ENCODE peak calls at places on chromosomes 6 and 20, in six cellular contexts. One of them, this sample, is unnamed.
A peak's percentile ranks its signal among the peaks of the same experiment; 100 is the strongest.

GRCh38 chr6:16333580-16333979 is 95.2 kb downstream of the GMPR start:
- DNase-seq in mammary epithelial cell: peak; percentile 86
- DNase-seq in cardiac muscle cell: peak; percentile 55
- DNase-seq in mesendoderm: peak; percentile 39
- DNase-seq in left lung: no peak
- DNase-seq in upper lobe of right lung: no peak
- DNase-seq in this sample: no peak

GRCh38 chr20:22815206-22815551 is 219.9 kb upstream of the SSTR4 start:
- DNase-seq in mammary epithelial cell: no peak
- DNase-seq in mesendoderm: no peak
- DNase-seq in upper lobe of right lung: no peak
- DNase-seq in cardiac muscle cell: no peak
- DNase-seq in left lung: no peak
- DNase-seq in this sample: no peak

GRCh38 chr6:119978274-119978889 is 628.8 kb upstream of the MAN1A1 start:
- DNase-seq in mesendoderm: peak; percentile 23
- DNase-seq in left lung: no peak
- DNase-seq in upper lobe of right lung: no peak
- DNase-seq in mammary epithelial cell: peak; percentile 17
- DNase-seq in cardiac muscle cell: peak; percentile 35
- DNase-seq in this sample: peak; percentile 27

GRCh38 chr6:91704531-91704930 is 1117.7 kb upstream of the MAP3K7 start:
- DNase-seq in left lung: no peak
- DNase-seq in mammary epithelial cell: peak; percentile 53
- DNase-seq in cardiac muscle cell: no peak
- DNase-seq in upper lobe of right lung: no peak
- DNase-seq in mesendoderm: no peak
- DNase-seq in this sample: no peak

GRCh38 chr6:25202505-25202904 is 76.7 kb upstream of the CARMIL1 start:
- DNase-seq in mammary epithelial cell: peak; percentile 39
- DNase-seq in cardiac muscle cell: peak; percentile 67
- DNase-seq in left lung: no peak
- DNase-seq in upper lobe of right lung: no peak
- DNase-seq in mesendoderm: no peak
- DNase-seq in this sample: no peak

GRCh38 chr6:37630281-37630799 is 67.3 kb downstream of the MDGA1 start:
- DNase-seq in left lung: no peak
- DNase-seq in mesendoderm: no peak
- DNase-seq in mammary epithelial cell: peak; percentile 99
- DNase-seq in cardiac muscle cell: peak; percentile 95
- DNase-seq in upper lobe of right lung: no peak
- DNase-seq in this sample: no peak

GRCh38 chr20:8837396-8837795 is 231.5 kb upstream of the PLCB4 start:
- DNase-seq in left lung: no peak
- DNase-seq in upper lobe of right lung: no peak
- DNase-seq in mammary epithelial cell: peak; percentile 14
- DNase-seq in cardiac muscle cell: peak; percentile 21
- DNase-seq in mesendoderm: peak; percentile 18
- DNase-seq in this sample: no peak

GRCh38 chr20:667351-668034 is 8.1 kb downstream of the SCRT2 start:
- DNase-seq in mesendoderm: peak; percentile 67
- DNase-seq in upper lobe of right lung: peak; percentile 83
- DNase-seq in cardiac muscle cell: peak; percentile 46
- DNase-seq in mammary epithelial cell: no peak
- DNase-seq in left lung: peak; percentile 94
- DNase-seq in this sample: peak; percentile 70

GRCh38 chr20:57392512-57393271 is 1.5 kb downstream of the RBM38 start:
- DNase-seq in cardiac muscle cell: no peak
- DNase-seq in left lung: peak; percentile 87
- DNase-seq in mammary epithelial cell: no peak
- DNase-seq in upper lobe of right lung: peak; percentile 69
- DNase-seq in mesendoderm: no peak
- DNase-seq in this sample: no peak

GRCh38 chr6:35427851-35428321 is 24.3 kb upstream of the FANCE start:
- DNase-seq in cardiac muscle cell: peak; percentile 31
- DNase-seq in upper lobe of right lung: no peak
- DNase-seq in mesendoderm: no peak
- DNase-seq in left lung: no peak
- DNase-seq in mammary epithelial cell: no peak
- DNase-seq in this sample: peak; percentile 80

GRCh38 chr6:106069478-106069877 is 16.7 kb upstream of the PRDM1 start:
- DNase-seq in mammary epithelial cell: peak; percentile 83
- DNase-seq in mesendoderm: no peak
- DNase-seq in left lung: no peak
- DNase-seq in cardiac muscle cell: peak; percentile 88
- DNase-seq in upper lobe of right lung: no peak
- DNase-seq in this sample: peak; percentile 70

GRCh38 chr6:35378281-35378680 is 35.9 kb downstream of the PPARD start:
- DNase-seq in mammary epithelial cell: no peak
- DNase-seq in upper lobe of right lung: no peak
- DNase-seq in mesendoderm: no peak
- DNase-seq in left lung: no peak
- DNase-seq in cardiac muscle cell: no peak
- DNase-seq in this sample: no peak

GRCh38 chr6:108114861-108115597 is 40.5 kb upstream of the OSTM1 start:
- DNase-seq in left lung: peak; percentile 92
- DNase-seq in mesendoderm: peak; percentile 85
- DNase-seq in upper lobe of right lung: peak; percentile 83
- DNase-seq in mammary epithelial cell: peak; percentile 58
- DNase-seq in cardiac muscle cell: peak; percentile 90
- DNase-seq in this sample: no peak

GRCh38 chr6:3484240-3484639 is 27.4 kb upstream of the SLC22A23 start:
- DNase-seq in mesendoderm: peak; percentile 61
- DNase-seq in cardiac muscle cell: peak; percentile 75
- DNase-seq in upper lobe of right lung: no peak
- DNase-seq in left lung: no peak
- DNase-seq in mammary epithelial cell: peak; percentile 59
- DNase-seq in this sample: no peak

GRCh38 chr6:82687855-82688254 is 324.2 kb downstream of the TPBG start:
- DNase-seq in upper lobe of right lung: no peak
- DNase-seq in mesendoderm: peak; percentile 22
- DNase-seq in cardiac muscle cell: no peak
- DNase-seq in left lung: no peak
- DNase-seq in mammary epithelial cell: no peak
- DNase-seq in this sample: no peak

GRCh38 chr6:112332274-112332673 is 14.9 kb upstream of the RFPL4B start:
- DNase-seq in upper lobe of right lung: no peak
- DNase-seq in left lung: no peak
- DNase-seq in cardiac muscle cell: no peak
- DNase-seq in mesendoderm: no peak
- DNase-seq in mammary epithelial cell: no peak
- DNase-seq in this sample: no peak

GRCh38 chr20:61730631-61731362 is 334.9 kb downstream of the TAF4 start:
- DNase-seq in left lung: no peak
- DNase-seq in upper lobe of right lung: no peak
- DNase-seq in mammary epithelial cell: no peak
- DNase-seq in cardiac muscle cell: no peak
- DNase-seq in mesendoderm: no peak
- DNase-seq in this sample: no peak

GRCh38 chr20:38926142-38926933 is at the start of gene FAM83D:
- DNase-seq in cardiac muscle cell: peak; percentile 99
- DNase-seq in left lung: peak; percentile 97
- DNase-seq in upper lobe of right lung: peak; percentile 96
- DNase-seq in mesendoderm: peak; percentile 99
- DNase-seq in mammary epithelial cell: peak; percentile 98
- DNase-seq in this sample: peak; percentile 96

GRCh38 chr6:19153270-19153980 is 683.7 kb upstream of the ID4 start:
- DNase-seq in left lung: no peak
- DNase-seq in upper lobe of right lung: no peak
- DNase-seq in cardiac muscle cell: peak; percentile 76
- DNase-seq in mesendoderm: no peak
- DNase-seq in mammary epithelial cell: peak; percentile 3
- DNase-seq in this sample: no peak

GRCh38 chr20:32358632-32358882 is 426 bp downstream of the ASXL1 start:
- DNase-seq in left lung: no peak
- DNase-seq in cardiac muscle cell: no peak
- DNase-seq in mesendoderm: no peak
- DNase-seq in upper lobe of right lung: no peak
- DNase-seq in mammary epithelial cell: no peak
- DNase-seq in this sample: no peak
- H3K27ac ChIP-seq in left lung: peak overlapping the region; percentile 96
- H3K27ac ChIP-seq in cardiac muscle cell: peak overlapping the region; percentile 99
- H3K27ac ChIP-seq in mesendoderm: peak overlapping the region; percentile 88
- H3K27ac ChIP-seq in upper lobe of right lung: peak overlapping the region; percentile 98
- H3K27ac ChIP-seq in mammary epithelial cell: no peak overlapping the region
- H3K27ac ChIP-seq in this sample: peak overlapping the region; percentile 96

GRCh38 chr6:166830185-166830890 is 126.0 kb downstream of the RNASET2 start:
- DNase-seq in mammary epithelial cell: no peak
- DNase-seq in cardiac muscle cell: no peak
- DNase-seq in mesendoderm: no peak
- DNase-seq in left lung: no peak
- DNase-seq in upper lobe of right lung: no peak
- DNase-seq in this sample: no peak
- H3K27ac ChIP-seq in mammary epithelial cell: no peak overlapping the region
- H3K27ac ChIP-seq in cardiac muscle cell: no peak overlapping the region
- H3K27ac ChIP-seq in mesendoderm: no peak overlapping the region
- H3K27ac ChIP-seq in left lung: no peak overlapping the region
- H3K27ac ChIP-seq in upper lobe of right lung: no peak overlapping the region
- H3K27ac ChIP-seq in this sample: no peak overlapping the region

GRCh38 chr20:25032065-25032477 is 25.9 kb downstream of the ACSS1 start:
- DNase-seq in mammary epithelial cell: no peak
- DNase-seq in cardiac muscle cell: no peak
- DNase-seq in left lung: peak; percentile 34
- DNase-seq in mesendoderm: no peak
- DNase-seq in upper lobe of right lung: no peak
- DNase-seq in this sample: no peak

GRCh38 chr20:25031241-25031640 is 26.7 kb downstream of the ACSS1 start:
- DNase-seq in cardiac muscle cell: no peak
- DNase-seq in mesendoderm: no peak
- DNase-seq in mammary epithelial cell: no peak
- DNase-seq in left lung: no peak
- DNase-seq in upper lobe of right lung: no peak
- DNase-seq in this sample: no peak

GRCh38 chr20:25032478-25033183 is 25.3 kb downstream of the ACSS1 start:
- DNase-seq in mesendoderm: peak; percentile 6
- DNase-seq in left lung: peak; percentile 59
- DNase-seq in mammary epithelial cell: peak; percentile 80
- DNase-seq in upper lobe of right lung: no peak
- DNase-seq in cardiac muscle cell: peak; percentile 93
- DNase-seq in this sample: no peak

GRCh38 chr20:25030007-25030648 is 27.8 kb downstream of the ACSS1 start:
- DNase-seq in left lung: peak; percentile 24
- DNase-seq in cardiac muscle cell: no peak
- DNase-seq in mammary epithelial cell: no peak
- DNase-seq in mesendoderm: no peak
- DNase-seq in upper lobe of right lung: no peak
- DNase-seq in this sample: no peak

GRCh38 chr20:25030649-25031026 is 27.3 kb downstream of the ACSS1 start:
- DNase-seq in mesendoderm: no peak
- DNase-seq in upper lobe of right lung: no peak
- DNase-seq in left lung: peak; percentile 45
- DNase-seq in mammary epithelial cell: no peak
- DNase-seq in cardiac muscle cell: no peak
- DNase-seq in this sample: no peak
- H3K27ac ChIP-seq in mesendoderm: no peak overlapping the region
- H3K27ac ChIP-seq in upper lobe of right lung: no peak overlapping the region
- H3K27ac ChIP-seq in left lung: no peak overlapping the region
- H3K27ac ChIP-seq in mammary epithelial cell: no peak overlapping the region
- H3K27ac ChIP-seq in cardiac muscle cell: no peak overlapping the region
- H3K27ac ChIP-seq in this sample: no peak overlapping the region

DNA sequence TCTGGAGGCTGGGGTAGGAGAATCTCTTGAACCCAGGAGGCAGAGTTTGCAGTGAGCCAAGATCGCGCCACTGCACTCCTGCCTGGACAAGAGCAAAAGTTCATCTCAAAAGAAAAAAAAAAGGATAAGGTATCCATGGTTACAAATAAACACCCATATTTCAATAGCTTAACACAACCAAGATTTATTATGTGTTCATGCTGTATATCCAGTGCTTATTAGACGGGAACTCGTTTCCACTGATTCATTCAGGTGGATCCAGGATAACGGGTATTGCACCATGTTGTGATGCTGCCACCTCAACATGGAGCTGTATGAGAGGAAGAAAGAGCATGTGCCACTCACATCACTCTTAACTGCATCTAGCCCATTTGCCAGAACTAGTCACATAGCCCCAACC is 69.1 kb upstream of the HIVEP1 start:
- DNase-seq in cardiac muscle cell: no peak
- DNase-seq in mammary epithelial cell: no peak
- DNase-seq in left lung: no peak
- DNase-seq in mesendoderm: no peak
- DNase-seq in upper lobe of right lung: no peak
- DNase-seq in this sample: no peak
- H3K27ac ChIP-seq in cardiac muscle cell: no peak overlapping the region
- H3K27ac ChIP-seq in mammary epithelial cell: no peak overlapping the region
- H3K27ac ChIP-seq in left lung: no peak overlapping the region
- H3K27ac ChIP-seq in mesendoderm: no peak overlapping the region
- H3K27ac ChIP-seq in upper lobe of right lung: no peak overlapping the region
- H3K27ac ChIP-seq in this sample: no peak overlapping the region